ENCODE peak calls at places on chromosomes 12 and 14, in six cellular contexts. V is H9; S is A549; R is activated CD4-positive, CD25-positive, alpha-beta regulatory T cell; W is iPS-NIHi11; Z is stimulated activated CD8-positive, alpha-beta memory T cell treated with anti-CD3 and anti-CD28 coated beads, Interleukin-2, amount 100 ng/mL, for 48 hours. X is an unnamed sample.

GRCh38 chr12:30525171-30525570 is 170.5 kb downstream of the IPO8 start:
- DNase-seq in W (no peak), S (no peak), R (no peak), V (no peak), Z (no peak), X (no peak)

GRCh38 chr12:8034802-8035201 is 2.3 kb downstream of the FOXJ2 start:
- DNase-seq in W (no peak), V (no peak), R (no peak), Z (no peak), S (no peak), X (no peak)

GRCh38 chr12:104314242-104314614 is 10.7 kb downstream of the EID3 start:
- DNase-seq in W (no peak), Z (no peak), R (no peak), S (no peak), V (no peak), X (no peak)

GRCh38 chr12:59811991-59812390 is 216.2 kb downstream of the SLC16A7 start:
- DNase-seq in S (no peak), Z (no peak), V (peak; percentile 29), R (no peak), W (no peak), X (no peak)

GRCh38 chr14:90454041-90455000 is 57.5 kb downstream of the CALM1 start:
- DNase-seq in Z (no peak), R (no peak), S (peak; percentile 67), W (peak; percentile 100), V (peak; percentile 98), X (no peak)

GRCh38 chr12:48973084-48973483 is 1.5 kb upstream of the WNT10B start:
- DNase-seq in W (no peak), R (no peak), S (no peak), Z (no peak), V (no peak), X (no peak)

GRCh38 chr12:131283191-131283861 is 329.6 kb downstream of the ADGRD1 start:
- DNase-seq in S (no peak), Z (no peak), V (no peak), W (no peak), R (no peak), X (no peak)

GRCh38 chr12:115599251-115599811 is 678.2 kb downstream of the MED13L start:
- DNase-seq in R (no peak), Z (no peak), S (no peak), V (peak; percentile 42), W (peak; percentile 57), X (no peak)

GRCh38 chr14:59282366-59282765 is 93.9 kb downstream of the DAAM1 start:
- DNase-seq in S (no peak), R (no peak), Z (no peak), V (no peak), W (no peak), X (no peak)

GRCh38 chr14:22979748-22980392 is 2.5 kb downstream of the AJUBA start:
- DNase-seq in S (no peak), R (no peak), V (no peak), W (no peak), Z (no peak), X (no peak)

GRCh38 chr14:96461950-96462798 is 40.0 kb upstream of the PAPOLA start:
- DNase-seq in Z (no peak), R (no peak), W (peak; percentile 26), S (no peak), V (peak; percentile 43), X (no peak)

GRCh38 chr12:14853966-14854365 is 10.6 kb upstream of the ART4 start:
- DNase-seq in V (no peak), Z (no peak), R (no peak), W (no peak), S (no peak), X (no peak)

GRCh38 chr14:59964251-59965007 is 44.5 kb downstream of the LRRC9 start:
- DNase-seq in S (no peak), V (no peak), R (no peak), W (no peak), Z (no peak), X (no peak)

GRCh38 chr14:77037338-77037782 is 8.9 kb upstream of the IRF2BPL start:
- DNase-seq in W (no peak), S (no peak), V (no peak), R (no peak), Z (no peak), X (no peak)

GRCh38 chr14:60087664-60088063 is 4.1 kb upstream of the PCNX4 start:
- DNase-seq in W (no peak), V (no peak), S (no peak), R (no peak), Z (no peak), X (no peak)

X was measured in memory B cell.